ENCODE peak calls at places on chromosomes 7 and 10, in six cellular contexts. E, B, P, J, S and F are unnamed samples.

GRCh38 chr7:93895859-93896258 is 5.3 kb upstream of the TFPI2 start:
- DNase-seq in E (no peak), B (no peak), P (no peak), J (no peak), S (no peak), F (no peak)

GRCh38 chr7:40827217-40828085 is 692.6 kb downstream of the SUGCT start:
- DNase-seq in E (no peak), B (no peak), P (no peak), J (no peak), S (no peak), F (no peak)

GRCh38 chr10:112361951-112362770 is 11.8 kb upstream of the ACSL5 start:
- DNase-seq in E (peak; percentile 85), B (no peak), P (no peak), J (no peak), S (no peak), F (no peak)

GRCh38 chr10:115948415-115948814 is 324.6 kb downstream of the GFRA1 start:
- DNase-seq in E (peak; percentile 33), B (no peak), P (no peak), J (no peak), S (no peak), F (no peak)

GRCh38 chr7:85274452-85274851 is 87.6 kb upstream of the SEMA3D start:
- DNase-seq in E (no peak), B (no peak), P (no peak), J (no peak), S (no peak), F (no peak)

GRCh38 chr10:123135415-123136141 is at the start of gene HMX3:
- DNase-seq in E (peak; percentile 56), B (no peak), P (no peak), J (no peak), S (peak; percentile 91), F (no peak)

GRCh38 chr10:90919683-90920574 is 958 bp downstream of the ANKRD1 start:
- DNase-seq in E (no peak), B (no peak), P (no peak), J (no peak), S (no peak), F (no peak)

GRCh38 chr10:119139464-119140067 is 25.9 kb downstream of the SFXN4 start:
- DNase-seq in E (peak; percentile 49), B (no peak), P (peak; percentile 21), J (peak; percentile 88), S (no peak), F (peak; percentile 8)

GRCh38 chr7:8254215-8254614 is 7.8 kb downstream of the ICA1 start:
- DNase-seq in E (no peak), B (no peak), P (no peak), J (no peak), S (no peak), F (no peak)

GRCh38 chr7:143463556-143463955 is 14.1 kb upstream of the TAS2R41 start:
- DNase-seq in E (no peak), B (no peak), P (no peak), J (no peak), S (no peak), F (no peak)

GRCh38 chr7:1533569-1534329 is 3.2 kb downstream of the MAFK start:
- DNase-seq in E (peak; percentile 52), B (peak; percentile 90), P (no peak), J (peak; percentile 84), S (peak; percentile 64), F (peak; percentile 82)

GRCh38 chr7:101733713-101734475 is 83.5 kb upstream of the CUX1 start:
- DNase-seq in E (peak; percentile 72), B (peak; percentile 87), P (no peak), J (peak; percentile 80), S (peak; percentile 29), F (peak; percentile 20)

GRCh38 chr7:45241339-45242109 is 83.9 kb downstream of the RAMP3 start:
- DNase-seq in E (no peak), B (no peak), P (no peak), J (no peak), S (no peak), F (no peak)

GRCh38 chr10:4399571-4399970 is 426.4 kb upstream of the AKR1E2 start:
- DNase-seq in E (peak; percentile 29), B (no peak), P (no peak), J (no peak), S (no peak), F (no peak)

GRCh38 chr10:8418631-8419030 is 364.1 kb downstream of the GATA3 start:
- DNase-seq in E (peak; percentile 68), B (no peak), P (no peak), J (no peak), S (no peak), F (no peak)

GRCh38 chr10:97463363-97464132 is 17.6 kb downstream of the ZDHHC16 start:
- DNase-seq in E (peak; percentile 59), B (no peak), P (peak; percentile 7), J (no peak), S (no peak), F (peak; percentile 59)

GRCh38 chr7:99374121-99375064 is at the start of gene ARPC1B:
- DNase-seq in E (peak; percentile 85), B (peak; percentile 95), P (peak; percentile 74), J (peak; percentile 98), S (peak; percentile 89), F (peak; percentile 70)

GRCh38 chr10:33179056-33179455 is 155.4 kb downstream of the NRP1 start:
- DNase-seq in E (no peak), B (no peak), P (no peak), J (no peak), S (no peak), F (no peak)

GRCh38 chr10:119268871-119269506 is 61.6 kb downstream of the GRK5 start:
- DNase-seq in E (no peak), B (no peak), P (peak; percentile 67), J (peak; percentile 75), S (peak; percentile 78), F (no peak)

GRCh38 chr7:11706666-11707605 is 125.1 kb downstream of the THSD7A start:
- DNase-seq in E (no peak), B (no peak), P (no peak), J (no peak), S (no peak), F (peak; percentile 59)

GRCh38 chr7:16904086-16904485 is 22.3 kb upstream of the AGR3 start:
- DNase-seq in E (no peak), B (no peak), P (no peak), J (no peak), S (no peak), F (no peak)

GRCh38 chr7:112421666-112422486 is 28.4 kb upstream of the IFRD1 start:
- DNase-seq in E (peak; percentile 30), B (no peak), P (no peak), J (no peak), S (no peak), F (no peak)

GRCh38 chr7:117211614-117212013 is 111.2 kb downstream of the WNT2 start:
- DNase-seq in E (no peak), B (no peak), P (no peak), J (no peak), S (no peak), F (no peak)
- TF ChIP-seq CTCF in E (no peak), B (no peak), P (no peak), J (no peak), S (no peak), F (no peak)

GRCh38 chr7:37116043-37116701 is 332.5 kb downstream of the ELMO1 start:
- DNase-seq in E (no peak), B (no peak), P (no peak), J (no peak), S (no peak), F (no peak)
- TF ChIP-seq CTCF in E (no peak), B (no peak), P (no peak), J (no peak), S (no peak), F (no peak)

GRCh38 chr10:110208614-110209398 is 1.4 kb downstream of the MXI1 start:
- DNase-seq in E (peak; percentile 52), B (no peak), P (no peak), J (peak; percentile 82), S (peak; percentile 29), F (no peak)
- TF ChIP-seq CTCF in E (peak; percentile 19), B (no peak), P (no peak), J (no peak), S (peak; percentile 36), F (no peak)

DNA sequence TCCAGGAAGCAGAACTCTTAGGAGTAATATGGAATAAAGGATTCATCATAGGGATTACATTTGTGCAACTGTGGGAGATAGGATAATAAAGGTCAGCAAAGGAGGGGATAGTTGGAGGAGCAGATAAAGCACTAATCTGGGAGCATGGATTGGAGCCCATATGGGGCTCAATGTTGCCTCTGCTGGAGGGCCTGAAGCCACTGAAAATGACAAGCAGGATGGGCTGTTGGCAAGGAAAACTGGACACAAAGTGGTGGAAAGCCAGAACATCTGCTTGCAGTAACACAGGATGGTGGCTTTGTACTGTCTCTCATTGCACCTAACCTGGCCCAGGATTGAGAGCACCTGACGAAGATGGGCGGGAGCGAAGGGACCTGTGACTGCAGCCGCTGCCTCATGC is 15.0 kb upstream of the COMMD3 start:
- DNase-seq in E (no peak), B (no peak), P (no peak), J (no peak), S (no peak), F (no peak)
- TF ChIP-seq CTCF in E (no peak), B (no peak), P (no peak), J (no peak), S (peak; percentile 6), F (no peak)

GRCh38 chr7:42242381-42242780 is 5.4 kb upstream of the GLI3 start:
- DNase-seq in E (no peak), B (no peak), P (no peak), J (no peak), S (no peak), F (no peak)

GRCh38 chr7:42244828-42245227 is 7.8 kb upstream of the GLI3 start:
- DNase-seq in E (peak; percentile 83), B (no peak), P (no peak), J (no peak), S (no peak), F (no peak)

GRCh38 chr7:42250411-42250810 is 13.4 kb upstream of the GLI3 start:
- DNase-seq in E (no peak), B (no peak), P (no peak), J (no peak), S (no peak), F (no peak)

GRCh38 chr7:42248579-42248978 is 11.6 kb upstream of the GLI3 start:
- DNase-seq in E (no peak), B (no peak), P (no peak), J (no peak), S (no peak), F (no peak)

DNA sequence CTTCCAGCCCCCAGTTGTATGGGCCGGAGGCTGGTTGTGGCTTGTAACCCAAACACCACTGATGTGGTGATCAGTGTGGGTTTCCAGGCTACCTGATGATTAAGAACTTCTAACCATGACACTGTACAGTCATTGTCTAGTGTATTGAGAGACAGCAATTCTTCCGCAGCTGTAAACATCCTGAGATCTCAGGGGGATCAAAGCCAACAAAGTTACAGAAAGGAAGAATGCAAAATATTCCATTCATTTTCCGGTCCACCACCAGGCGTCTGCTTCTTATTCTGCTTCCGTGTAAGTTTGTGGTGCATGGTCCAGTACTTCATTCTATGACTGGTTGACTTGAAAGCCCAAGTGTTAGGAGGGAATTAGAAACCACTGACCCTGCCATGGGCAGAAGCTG is 10.3 kb upstream of the GLI3 start:
- DNase-seq in E (peak; percentile 78), B (no peak), P (no peak), J (no peak), S (no peak), F (no peak)
- TF ChIP-seq CTCF in E (peak; percentile 36), B (no peak), P (no peak), J (no peak), S (no peak), F (no peak)